ENCODE peak calls at places on chromosomes 5 and 9, in seven cellular contexts. W, C, L, E, V, Q and Z are unnamed samples. For H3K27me3 and H3K36me3, the result is how much of the 10 kb centered on the place peaks cover.

GRCh38 chr5:172044631-172045314 is 38.3 kb upstream of the FBXW11 start:
- DNase-seq in E (no peak), L (no peak), Q (no peak), V (no peak), W (no peak), C (peak), Z (no peak)

GRCh38 chr5:40735609-40736008 is 20.2 kb downstream of the TTC33 start:
- DNase-seq in Q (no peak), W (no peak), E (no peak), L (no peak), C (no peak), V (no peak), Z (no peak)

GRCh38 chr9:437066-438015 is 222.7 kb downstream of the DOCK8 start:
- DNase-seq in Q (no peak), V (no peak), L (no peak), W (peak), E (no peak), C (no peak), Z (peak)

GRCh38 chr5:31153523-31153922 is 40.0 kb upstream of the CDH6 start:
- DNase-seq in W (peak), Q (no peak), C (no peak), V (no peak), L (no peak), E (no peak), Z (peak)

GRCh38 chr9:76137941-76138340 is 247.5 kb downstream of the PCSK5 start:
- DNase-seq in C (no peak), L (no peak), V (no peak), Q (no peak), E (no peak), W (peak), Z (peak)

GRCh38 chr9:6931913-6932312 is 174.1 kb downstream of the KDM4C start:
- DNase-seq in L (peak), V (no peak), Q (no peak), C (no peak), E (no peak), W (peak), Z (peak)

GRCh38 chr5:14143843-14144585 is 872 bp downstream of the TRIO start:
- DNase-seq in E (peak), L (peak), Q (peak), W (no peak), C (peak), V (no peak), Z (peak)

GRCh38 chr9:107263289-107263688 is 19.8 kb upstream of the RAD23B start:
- DNase-seq in C (no peak), Q (no peak), V (no peak), E (no peak), L (no peak), W (no peak), Z (no peak)

GRCh38 chr5:74132485-74132884 is 506.5 kb downstream of the ARHGEF28 start:
- DNase-seq in V (no peak), L (no peak), Q (no peak), W (no peak), C (no peak), E (no peak), Z (no peak)

DNA sequence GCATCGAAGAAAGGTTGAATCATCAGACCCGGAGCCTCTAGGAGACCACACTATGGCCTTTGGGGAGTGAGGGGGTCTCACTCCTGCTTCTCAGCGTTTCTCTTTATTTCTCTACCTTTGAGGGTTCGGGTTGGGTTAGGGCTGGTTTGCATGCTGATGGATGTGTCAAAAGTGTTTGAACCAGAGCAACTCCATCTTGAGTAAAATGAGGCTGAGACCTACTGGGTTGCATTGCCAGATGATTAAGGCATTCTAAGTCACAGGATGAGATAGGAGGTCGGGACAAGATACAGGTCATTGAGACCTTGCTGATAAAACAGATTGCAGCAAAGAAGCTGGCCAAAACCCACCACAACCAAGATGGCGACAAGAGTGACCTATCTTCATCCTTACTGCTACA is 44.9 kb upstream of the TCF7 start:
- DNase-seq in W (no peak), L (no peak), E (no peak), C (no peak), Q (no peak), V (no peak), Z (no peak)
- H3K27me3 ChIP-seq in W (under half), L (under half), E (under half), C (under half), Q (under half), V (under half), Z (under half)

DNA sequence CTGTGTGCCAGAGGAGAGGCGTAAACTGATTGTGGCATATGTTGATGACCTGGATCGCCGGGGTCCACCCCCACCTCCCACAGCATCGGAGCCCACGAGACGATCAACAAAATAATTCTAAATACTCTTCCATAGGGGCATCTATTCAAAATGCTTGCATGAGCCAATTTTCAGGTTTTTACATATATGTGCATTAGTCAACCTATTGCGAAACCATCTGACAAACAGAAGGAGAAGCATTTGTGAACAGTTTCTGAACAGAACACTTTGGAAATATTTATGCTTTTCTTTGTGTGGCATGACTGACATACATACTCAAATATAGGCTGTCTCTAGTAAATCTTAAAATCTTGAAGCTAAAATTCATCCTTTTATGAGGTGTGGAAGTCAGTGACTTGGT is 5.5 kb downstream of the GPR151 start:
- DNase-seq in C (no peak), Q (no peak), V (no peak), L (no peak), W (peak), E (no peak), Z (peak)
- H3K36me3 ChIP-seq in C (under half), Q (under half), V (under half), L (under half), W (under half), E (under half), Z (under half)

GRCh38 chr5:8840237-8840636 is 705.6 kb downstream of the SEMA5A start:
- DNase-seq in V (no peak), W (no peak), L (no peak), E (no peak), C (peak), Q (no peak), Z (no peak)
- H3K4me3 ChIP-seq in V (no peak), W (no peak), L (no peak), E (no peak), C (no peak), Q (no peak), Z (no peak)

DNA sequence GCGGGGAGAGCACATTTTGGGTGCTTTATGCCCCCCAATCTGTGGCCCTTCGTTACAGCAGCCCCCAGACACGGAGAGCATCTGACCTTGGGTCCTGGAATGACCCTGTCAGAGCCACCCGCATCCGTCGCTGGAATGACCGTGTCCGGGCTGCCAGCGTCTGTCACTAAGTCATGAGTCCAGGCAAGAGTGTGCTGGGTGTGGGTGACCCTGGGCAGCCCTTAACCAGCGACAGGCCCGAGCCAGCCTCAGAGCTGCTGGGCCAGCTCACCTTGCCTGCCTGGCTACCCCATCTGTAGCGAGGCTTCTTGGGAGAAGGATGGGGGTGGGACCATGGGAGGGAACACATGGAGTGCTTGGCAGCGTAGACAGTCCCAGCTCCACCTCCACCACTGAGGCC is 46.8 kb upstream of the NOTCH1 start:
- DNase-seq in C (no peak), L (no peak), W (no peak), E (no peak), V (no peak), Q (no peak), Z (no peak)
- H3K27me3 ChIP-seq in C (under half), L (under half), W (under half), E (under half), V (under half), Q (under half), Z (under half)

DNA sequence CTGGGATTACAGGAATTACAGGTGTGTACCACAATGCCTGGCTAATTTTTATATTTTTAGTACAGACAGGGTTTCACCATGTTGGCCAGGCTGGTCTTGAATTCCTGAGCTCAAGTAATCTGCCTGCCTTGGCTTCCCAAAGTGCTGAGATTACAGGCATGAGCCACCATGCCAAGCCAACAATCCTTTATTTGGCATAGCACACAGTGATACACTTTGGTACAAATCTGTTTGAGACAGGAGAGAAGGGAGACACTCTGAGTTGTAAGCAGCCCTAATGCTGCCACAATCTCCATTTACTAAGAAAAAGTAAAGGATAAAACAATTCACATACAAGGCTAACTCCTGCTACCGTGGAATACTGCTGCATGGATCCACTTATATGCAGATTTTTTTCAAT is 177.8 kb downstream of the RAPGEF6 start:
- DNase-seq in Q (no peak), L (no peak), W (no peak), E (no peak), C (no peak), V (no peak), Z (no peak)
- H3K36me3 ChIP-seq in Q (under half), L (under half), W (under half), E (under half), C (under half), V (under half), Z (under half)

GRCh38 chr5:107570805-107571531 is 99.8 kb downstream of the EFNA5 start:
- DNase-seq in W (no peak), V (no peak), E (peak), L (peak), Q (no peak), C (peak), Z (no peak)
- H3K4me3 ChIP-seq in W (no peak), V (peak), E (peak), L (no peak), Q (peak), C (peak), Z (no peak)

GRCh38 chr9:123973590-123974223 is 37.9 kb upstream of the LHX2 start:
- DNase-seq in E (no peak), V (no peak), Q (no peak), L (no peak), C (no peak), W (no peak), Z (no peak)

GRCh38 chr9:123978981-123979380 is 32.6 kb upstream of the LHX2 start:
- DNase-seq in E (no peak), L (no peak), Q (no peak), W (no peak), C (no peak), V (no peak), Z (no peak)

GRCh38 chr9:123972618-123973017 is 39.0 kb upstream of the LHX2 start:
- DNase-seq in C (no peak), E (no peak), Q (no peak), W (no peak), V (no peak), L (no peak), Z (no peak)

GRCh38 chr9:123974471-123974870 is 37.1 kb upstream of the LHX2 start:
- DNase-seq in Q (no peak), L (no peak), E (no peak), C (no peak), V (no peak), W (no peak), Z (no peak)
- H3K27me3 ChIP-seq in Q (under half), L (under half), E (under half), C (under half), V (under half), W (under half), Z (under half)

DNA sequence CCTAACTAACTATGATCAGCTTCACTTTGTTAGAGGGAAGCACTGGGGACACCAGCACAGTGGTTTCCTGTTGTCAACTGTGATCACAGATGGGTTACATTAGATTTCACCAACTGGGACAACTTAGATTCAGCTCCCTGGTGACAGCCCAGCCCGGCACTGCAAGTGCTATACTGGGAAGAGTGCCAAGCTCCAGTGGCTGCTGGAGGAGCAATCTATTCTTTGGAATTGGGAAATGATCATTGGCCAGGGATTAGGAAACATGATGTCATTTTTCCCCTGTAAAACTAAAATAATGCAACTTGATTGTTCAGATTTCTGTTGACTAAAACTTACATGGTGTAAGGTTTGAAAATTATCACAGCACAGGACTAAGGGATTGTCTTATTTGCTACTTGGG is 33.2 kb downstream of the PTGR1 start:
- DNase-seq in Q (no peak), E (no peak), W (no peak), V (no peak), L (peak), C (no peak), Z (peak)
- H3K36me3 ChIP-seq in Q (under half), E (under half), W (half or more), V (under half), L (under half), C (under half), Z (under half)

GRCh38 chr5:138468966-138469539 is 3.8 kb downstream of the EGR1 start:
- DNase-seq in E (no peak), W (peak), Q (no peak), C (no peak), V (no peak), L (no peak), Z (no peak)
- H3K4me3 ChIP-seq in E (no peak), W (no peak), Q (no peak), C (no peak), V (no peak), L (no peak), Z (no peak)

DNA sequence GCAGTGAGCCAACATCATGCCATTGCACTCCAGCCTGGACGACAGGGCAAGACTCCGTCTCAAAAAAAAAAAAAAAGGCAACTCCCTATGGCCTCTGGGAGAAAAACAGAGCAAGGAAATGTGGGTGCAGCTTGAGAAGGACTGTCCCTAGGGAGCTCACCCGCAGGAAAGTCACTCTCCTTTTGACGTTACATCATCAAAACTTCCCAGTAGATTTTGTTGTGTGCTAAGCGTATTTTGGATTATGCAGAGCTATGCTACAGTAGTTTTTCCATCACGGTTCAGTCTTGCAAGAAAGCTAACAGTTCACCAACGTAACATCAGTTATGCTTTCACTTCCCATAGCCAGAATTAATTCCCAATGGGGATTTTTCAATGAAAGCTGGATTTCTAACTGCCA is 138.8 kb downstream of the HSD17B3 start:
- DNase-seq in V (no peak), L (no peak), E (no peak), W (no peak), C (no peak), Q (peak), Z (no peak)
- H3K27me3 ChIP-seq in V (under half), L (under half), E (under half), W (under half), C (under half), Q (under half), Z (under half)